ENCODE peak calls at places on chromosome 6, in four cellular contexts. L, X, H and Z are unnamed samples. For H3K4me1, the result is how much of the 10 kb centered on the place peaks cover.

GRCh38 chr6:118899948-118900347 is 6.0 kb downstream of the ASF1A start:
- DNase-seq in L (no peak), X (no peak), H (no peak), Z (no peak)

GRCh38 chr6:71478834-71479541 is 190.4 kb downstream of the OGFRL1 start:
- DNase-seq in L (no peak), X (no peak), H (no peak), Z (no peak)

GRCh38 chr6:87078983-87079616 is 15.8 kb downstream of the CGA start:
- DNase-seq in L (peak), X (peak), H (peak), Z (peak)

GRCh38 chr6:117919775-117920492 is 12.9 kb downstream of the SLC35F1 start:
- DNase-seq in L (peak), X (no peak), H (peak), Z (no peak)

GRCh38 chr6:46468611-46469010 is 22.6 kb downstream of the RCAN2 start:
- DNase-seq in L (no peak), X (no peak), H (no peak), Z (no peak)

GRCh38 chr6:127342296-127342945 is 988 bp downstream of the ECHDC1 start:
- DNase-seq in L (peak), X (peak), H (peak), Z (peak)

GRCh38 chr6:146770275-146770964 is 171.6 kb downstream of the ADGB start:
- DNase-seq in L (no peak), X (no peak), H (no peak), Z (no peak)

GRCh38 chr6:4948781-4949450 is 54.9 kb downstream of the RPP40 start:
- DNase-seq in L (no peak), X (no peak), H (peak), Z (no peak)

GRCh38 chr6:87590417-87590880 is 514 bp downstream of the ORC3 start:
- DNase-seq in L (no peak), X (no peak), H (no peak), Z (no peak)

GRCh38 chr6:20747996-20748395 is 213.7 kb downstream of the CDKAL1 start:
- DNase-seq in L (no peak), X (no peak), H (no peak), Z (no peak)

GRCh38 chr6:156778615-156779205 is 1.5 kb downstream of the ARID1B start:
- DNase-seq in L (peak), X (peak), H (peak), Z (peak)

GRCh38 chr6:50113114-50113857 is 63.6 kb upstream of the DEFB112 start:
- DNase-seq in L (no peak), X (no peak), H (no peak), Z (no peak)

GRCh38 chr6:168301648-168302398 is 17.8 kb downstream of the DACT2 start:
- DNase-seq in L (no peak), X (peak), H (no peak), Z (peak)

GRCh38 chr6:36934868-36935267 is 19.7 kb upstream of the PI16 start:
- DNase-seq in L (no peak), X (no peak), H (no peak), Z (no peak)

GRCh38 chr6:33249732-33250625 is 21.7 kb downstream of the VPS52 start:
- DNase-seq in L (peak), X (no peak), H (no peak), Z (no peak)

GRCh38 chr6:27078734-27079357 is 168.7 kb upstream of the PRSS16 start:
- DNase-seq in L (peak), X (peak), H (peak), Z (peak)

GRCh38 chr6:109455161-109455501 is 441 bp downstream of the MICAL1 start:
- DNase-seq in L (no peak), X (peak), H (no peak), Z (peak)

GRCh38 chr6:126625019-126625418 is 285.1 kb downstream of the CENPW start:
- DNase-seq in L (no peak), X (no peak), H (peak), Z (peak)

GRCh38 chr6:142694054-142694453 is 250.9 kb downstream of the HIVEP2 start:
- DNase-seq in L (no peak), X (no peak), H (no peak), Z (no peak)

GRCh38 chr6:44954281-44954680 is 373.8 kb upstream of the RUNX2 start:
- DNase-seq in L (no peak), X (no peak), H (no peak), Z (no peak)

GRCh38 chr6:76834399-76834798 is 628.9 kb downstream of the HTR1B start:
- DNase-seq in L (no peak), X (no peak), H (no peak), Z (no peak)

GRCh38 chr6:41970436-41970846 is 28.8 kb upstream of the CCND3 start:
- DNase-seq in L (no peak), X (no peak), H (no peak), Z (no peak)

GRCh38 chr6:121430514-121431460 is 4.7 kb upstream of the GJA1 start:
- DNase-seq in L (no peak), X (no peak), H (peak), Z (peak)

GRCh38 chr6:23969344-23969743 is 156.7 kb upstream of the NRSN1 start:
- DNase-seq in L (no peak), X (no peak), H (no peak), Z (no peak)

GRCh38 chr6:86715676-86716075 is 221.7 kb upstream of the HTR1E start:
- DNase-seq in L (no peak), X (no peak), H (no peak), Z (peak)

GRCh38 chr6:137749595-137750215 is 117.4 kb upstream of the TNFAIP3 start:
- DNase-seq in L (no peak), X (no peak), H (no peak), Z (no peak)

GRCh38 chr6:153872946-153873345 is 166.1 kb upstream of the OPRM1 start:
- DNase-seq in L (no peak), X (no peak), H (no peak), Z (no peak)

GRCh38 chr6:161369339-161369738 is 95.5 kb upstream of the AGPAT4 start:
- DNase-seq in L (no peak), X (peak), H (no peak), Z (no peak)

GRCh38 chr6:21595265-21595950 is 1.9 kb downstream of the SOX4 start:
- DNase-seq in L (peak), X (peak), H (peak), Z (peak)

GRCh38 chr6:150211700-150212615 is 69.1 kb downstream of the PPP1R14C start:
- DNase-seq in L (no peak), X (no peak), H (no peak), Z (no peak)

GRCh38 chr6:37809144-37809543 is 10.4 kb upstream of the ZFAND3 start:
- DNase-seq in L (no peak), X (no peak), H (no peak), Z (no peak)

GRCh38 chr6:36765943-36766648 is 68.5 kb downstream of the RAB44 start:
- DNase-seq in L (peak), X (peak), H (peak), Z (peak)

GRCh38 chr6:18154507-18155272 is at the start of gene TPMT:
- DNase-seq in L (peak), X (peak), H (no peak), Z (peak)

GRCh38 chr6:20092071-20092566 is 120.2 kb downstream of the MBOAT1 start:
- DNase-seq in L (no peak), X (no peak), H (peak), Z (no peak)

GRCh38 chr6:33417127-33417902 is 592 bp downstream of the CUTA start:
- DNase-seq in L (peak), X (no peak), H (peak), Z (no peak)

GRCh38 chr6:144343736-144344428 is 58.7 kb downstream of the UTRN start:
- DNase-seq in L (no peak), X (peak), H (no peak), Z (no peak)

GRCh38 chr6:144344651-144345050 is 59.5 kb downstream of the UTRN start:
- DNase-seq in L (no peak), X (no peak), H (no peak), Z (no peak)

GRCh38 chr6:144347447-144347758 is 62.3 kb downstream of the UTRN start:
- DNase-seq in L (no peak), X (no peak), H (no peak), Z (no peak)

GRCh38 chr6:144346719-144347446 is 61.7 kb downstream of the UTRN start:
- DNase-seq in L (no peak), X (no peak), H (no peak), Z (no peak)

GRCh38 chr6:144345451-144345850 is 60.3 kb downstream of the UTRN start:
- DNase-seq in L (no peak), X (no peak), H (no peak), Z (no peak)
- H3K4me1 ChIP-seq in L (half or more), X (under half), H (under half), Z (under half)

GRCh38 chr6:16316741-16317251 is 78.4 kb downstream of the GMPR start:
- DNase-seq in L (no peak), X (no peak), H (peak), Z (peak)
- TF ChIP-seq CTCF in L (peak), X (peak), H (peak), Z (peak)

DNA sequence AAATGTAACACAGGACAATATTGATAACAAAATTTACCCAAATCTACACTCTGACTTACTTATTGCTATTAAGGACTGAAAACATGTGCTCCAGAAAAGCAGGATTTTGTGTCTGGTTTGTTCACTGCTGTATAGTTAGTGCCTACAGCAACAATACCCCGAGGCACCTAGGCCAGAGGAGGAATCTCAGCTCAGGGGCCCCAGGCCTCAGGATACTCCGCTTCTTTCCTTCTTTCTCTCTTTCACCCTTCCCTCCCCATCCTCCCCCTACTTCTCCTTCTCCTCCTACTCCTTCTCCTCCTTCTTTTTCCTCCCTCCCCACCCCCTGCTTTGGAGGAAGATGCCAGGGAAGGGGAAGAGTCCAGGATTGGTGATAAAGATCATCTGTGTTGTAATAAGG is 985 bp upstream of the VNN2 start:
- DNase-seq in L (no peak), X (no peak), H (no peak), Z (no peak)
- H3K4me1 ChIP-seq in L (under half), X (under half), H (under half), Z (under half)

GRCh38 chr6:112150363-112150762 is 63.0 kb downstream of the FAM229B start:
- DNase-seq in L (no peak), X (no peak), H (no peak), Z (no peak)
- TF ChIP-seq CTCF in L (no peak), X (no peak), H (no peak), Z (no peak)

GRCh38 chr6:143953922-143954321 is 54.1 kb downstream of the PLAGL1 start:
- DNase-seq in L (no peak), X (no peak), H (no peak), Z (no peak)
- H3K4me1 ChIP-seq in L (under half), X (under half), H (under half), Z (under half)

DNA sequence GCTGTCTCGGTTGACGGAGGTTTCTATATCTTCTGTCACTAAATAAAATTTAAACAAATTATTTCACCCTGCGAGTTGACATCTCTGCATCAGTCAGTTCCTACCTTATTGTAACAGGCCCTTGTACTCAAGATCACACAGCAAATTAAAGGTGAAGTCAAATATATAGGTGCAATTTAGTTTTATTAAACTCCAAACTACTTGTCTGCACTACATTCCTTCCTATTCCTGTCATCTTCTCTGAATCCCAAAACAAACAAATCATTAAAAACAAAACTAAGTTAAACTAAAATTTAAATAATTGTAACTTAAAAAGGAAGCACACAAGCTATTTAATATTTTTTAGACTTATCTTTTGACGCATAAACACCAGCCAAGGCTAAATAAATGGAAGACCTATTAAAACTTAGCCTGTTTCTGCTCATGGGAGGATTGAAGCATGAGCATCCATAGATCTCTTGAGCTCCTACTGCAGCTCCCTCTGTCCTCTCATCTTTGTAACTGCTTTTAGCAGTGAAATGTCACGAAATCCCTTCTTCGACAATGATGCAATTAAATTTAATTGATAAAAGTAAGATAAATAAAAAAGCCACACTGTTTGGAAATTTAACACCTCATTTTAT is 1152.3 kb upstream of the GJE1 start:
- DNase-seq in L (no peak), X (no peak), H (no peak), Z (no peak)
- TF ChIP-seq CTCF in L (no peak), X (no peak), H (peak), Z (peak)

GRCh38 chr6:3911614-3912336 is 62.6 kb downstream of the FAM50B start:
- DNase-seq in L (peak), X (no peak), H (no peak), Z (peak)
- H3K4me1 ChIP-seq in L (half or more), X (under half), H (under half), Z (half or more)

DNA sequence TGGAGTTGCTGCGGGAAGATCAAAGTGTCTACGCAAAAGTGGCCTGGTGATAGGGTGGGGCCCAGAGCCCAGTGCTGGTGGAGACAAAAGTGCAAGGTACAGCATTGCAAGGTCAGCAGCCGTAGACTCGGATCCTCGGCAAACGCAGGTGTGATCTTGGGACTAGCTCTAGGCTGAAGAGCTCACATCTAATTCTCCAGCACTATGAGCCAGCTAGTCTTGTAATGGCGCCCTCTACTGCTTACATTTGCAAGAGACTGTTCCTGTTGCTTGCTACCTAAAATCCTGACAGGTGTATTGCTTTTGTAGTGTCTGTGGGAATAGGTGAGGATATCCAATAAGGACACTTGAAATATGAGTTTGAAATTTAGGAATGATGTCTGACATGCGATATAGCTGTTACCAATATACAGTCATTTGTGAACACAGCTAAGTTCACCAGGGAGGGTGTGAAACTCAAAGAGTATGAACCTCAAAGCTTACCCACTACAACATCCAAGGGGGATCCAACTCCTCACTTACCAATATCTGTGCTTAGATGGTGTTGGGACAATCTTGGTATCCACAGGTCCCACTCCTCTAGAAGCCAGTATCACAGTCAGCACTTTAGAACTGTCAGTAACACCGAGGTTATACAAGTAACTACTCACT is 58.4 kb downstream of the PDE7B start:
- DNase-seq in L (peak), X (peak), H (peak), Z (peak)
- TF ChIP-seq CTCF in L (peak), X (peak), H (peak), Z (peak)